ENCODE peak calls at places on chromosomes 16 and 17, in seven cellular contexts. B, N, F, M, E, S and T are unnamed samples.

GRCh38 chr16:81493755-81494433 is 49.3 kb downstream of the CMIP start:
- DNase-seq in B (peak), N (peak), F (no peak), M (no peak), E (no peak), S (peak), T (peak)

GRCh38 chr17:7851438-7852261 is 3.2 kb upstream of the TMEM88 start:
- DNase-seq in B (peak), F (peak), E (peak), M (peak), S (peak), N (peak), T (peak)

GRCh38 chr17:50114849-50115357 is 15.1 kb downstream of the SAMD14 start:
- DNase-seq in S (peak), N (peak), M (peak), B (peak), F (peak), E (peak), T (peak)

GRCh38 chr16:47465919-47466630 is 4.9 kb downstream of the PHKB start:
- DNase-seq in B (no peak), E (no peak), N (no peak), F (no peak), M (no peak), S (no peak), T (no peak)

GRCh38 chr17:13812350-13812749 is 210.6 kb upstream of the HS3ST3A1 start:
- DNase-seq in S (no peak), E (no peak), M (no peak), N (no peak), F (no peak), B (no peak), T (no peak)

GRCh38 chr17:56026894-56027293 is 126.4 kb upstream of the ANKFN1 start:
- DNase-seq in M (no peak), F (no peak), E (no peak), S (no peak), B (no peak), N (no peak), T (no peak)

GRCh38 chr17:20206591-20206990 is 197.4 kb downstream of the SPECC1 start:
- DNase-seq in S (peak), N (peak), M (no peak), F (no peak), E (no peak), B (peak), T (peak)

GRCh38 chr17:36205637-36206458 is 5.0 kb upstream of the CCL4L2 start:
- DNase-seq in B (no peak), M (no peak), S (no peak), E (no peak), F (no peak), N (no peak), T (no peak)

GRCh38 chr17:7509937-7510336 is 25.8 kb downstream of the POLR2A start:
- DNase-seq in N (no peak), S (no peak), E (no peak), B (no peak), F (no peak), M (no peak), T (no peak)

GRCh38 chr17:41772218-41772585 is 14.3 kb downstream of the JUP start:
- DNase-seq in S (no peak), F (no peak), N (no peak), B (no peak), E (no peak), M (peak), T (no peak)

GRCh38 chr16:84321932-84322331 is 27.3 kb downstream of the WFDC1 start:
- DNase-seq in M (no peak), E (no peak), N (no peak), S (no peak), B (no peak), F (no peak), T (no peak)

GRCh38 chr17:28908640-28909098 is 5.8 kb upstream of the DHRS13 start:
- DNase-seq in B (peak), F (no peak), M (no peak), E (no peak), S (peak), N (peak), T (peak)

GRCh38 chr17:32015245-32016013 is 8.2 kb downstream of the LRRC37B start:
- DNase-seq in B (no peak), S (no peak), E (no peak), M (peak), F (no peak), N (no peak), T (no peak)